ENCODE peak calls at places on chromosome 5, in four cellular contexts. B is HCT116, A is IMR-90, R is left ventricle myocardium inferior. J is an unnamed sample.
A peak's percentile ranks its signal among the peaks of the same experiment; 100 is the strongest.

GRCh38 chr5:171953860-171954701 is 52.4 kb downstream of the FBXW11 start:
- DNase-seq in A (peak; percentile 85), B (peak; percentile 54), R (no peak), J (peak; percentile 49)

GRCh38 chr5:62457071-62457470 is 44.5 kb downstream of the IPO11 start:
- DNase-seq in B (no peak), R (no peak), A (peak; percentile 29), J (peak; percentile 48)

GRCh38 chr5:39570418-39571027 is 145.7 kb upstream of the DAB2 start:
- DNase-seq in A (peak; percentile 61), B (peak; percentile 31), R (no peak), J (peak; percentile 59)

GRCh38 chr5:76782444-76782843 is 36.4 kb upstream of the F2RL1 start:
- DNase-seq in A (peak; percentile 20), R (no peak), B (no peak), J (no peak)

GRCh38 chr5:132228241-132229035 is 785 bp upstream of the P4HA2 start:
- DNase-seq in B (no peak), R (no peak), A (no peak), J (no peak)

GRCh38 chr5:54257366-54258118 is 52.8 kb downstream of the ARL15 start:
- DNase-seq in B (no peak), A (peak; percentile 29), R (no peak), J (no peak)

GRCh38 chr5:135208555-135209494 is 174.8 kb upstream of the PITX1 start:
- DNase-seq in A (peak; percentile 98), R (no peak), B (peak; percentile 68), J (peak; percentile 94)

GRCh38 chr5:132054697-132055440 is 5.6 kb upstream of the IL3 start:
- DNase-seq in B (no peak), A (no peak), R (peak; percentile 1), J (no peak)

GRCh38 chr5:65828507-65828906 is 97.9 kb upstream of the ERBIN start:
- DNase-seq in B (no peak), R (no peak), A (peak; percentile 7), J (peak; percentile 22)

GRCh38 chr5:94618029-94618492 is 343 bp downstream of the KIAA0825 start:
- DNase-seq in B (peak; percentile 36), R (peak; percentile 56), A (peak; percentile 57), J (peak; percentile 70)

GRCh38 chr5:7638456-7638855 is 212.5 kb downstream of the CFAP90 start:
- DNase-seq in R (no peak), A (no peak), B (no peak), J (no peak)

GRCh38 chr5:132055808-132056609 is 4.4 kb upstream of the IL3 start:
- DNase-seq in A (no peak), B (no peak), R (peak; percentile 10), J (no peak)

GRCh38 chr5:176851871-176852270 is 41.5 kb downstream of the UNC5A start:
- DNase-seq in B (no peak), R (no peak), A (no peak), J (no peak)

GRCh38 chr5:115725522-115725921 is 90.9 kb downstream of the CDO1 start:
- DNase-seq in R (no peak), A (no peak), B (no peak), J (no peak)

GRCh38 chr5:171405615-171406014 is 13.8 kb upstream of the FGF18 start:
- DNase-seq in A (peak; percentile 29), B (no peak), R (no peak), J (peak; percentile 30)

GRCh38 chr5:72883850-72884249 is 67.4 kb downstream of the TNPO1 start:
- DNase-seq in R (no peak), A (no peak), B (no peak), J (no peak)

GRCh38 chr5:131209506-131210191 is 38.9 kb downstream of the LYRM7 start:
- DNase-seq in A (no peak), B (no peak), R (no peak), J (no peak)

GRCh38 chr5:167754501-167754941 is 536.9 kb upstream of the WWC1 start:
- DNase-seq in R (no peak), A (no peak), B (no peak), J (no peak)

GRCh38 chr5:52580921-52581320 is 206.8 kb upstream of the ITGA1 start:
- DNase-seq in B (no peak), A (peak; percentile 27), R (no peak), J (no peak)

GRCh38 chr5:88897748-88898147 is 14.8 kb upstream of the MEF2C start:
- DNase-seq in B (no peak), R (no peak), A (no peak), J (no peak)

GRCh38 chr5:141522301-141522700 is 33.4 kb downstream of the PCDHGC5 start:
- DNase-seq in R (no peak), A (no peak), B (no peak), J (no peak)

GRCh38 chr5:176388003-176388340 is 426 bp downstream of the NOP16 start:
- DNase-seq in A (peak; percentile 9), B (no peak), R (no peak), J (peak; percentile 15)

GRCh38 chr5:138033916-138034315 is 1.0 kb upstream of the FAM13B start:
- DNase-seq in R (no peak), B (no peak), A (peak; percentile 51), J (peak; percentile 63)

GRCh38 chr5:151615431-151615830 is 24.3 kb upstream of the FAT2 start:
- DNase-seq in A (no peak), B (no peak), R (no peak), J (no peak)

GRCh38 chr5:31119938-31120641 is 73.4 kb upstream of the CDH6 start:
- DNase-seq in B (no peak), R (no peak), A (peak; percentile 47), J (no peak)

GRCh38 chr5:169803077-169803981 is 166.3 kb downstream of the DOCK2 start:
- DNase-seq in A (peak; percentile 100), R (peak; percentile 65), B (no peak), J (peak; percentile 99)

GRCh38 chr5:151772868-151773561 is 1.3 kb downstream of the G3BP1 start:
- DNase-seq in B (no peak), R (no peak), A (peak; percentile 56), J (peak; percentile 41)

GRCh38 chr5:69331528-69332445 is 814 bp downstream of the CCDC125 start:
- DNase-seq in B (no peak), R (no peak), A (no peak), J (no peak)

GRCh38 chr5:83522431-83522830 is 50.9 kb downstream of the VCAN start:
- DNase-seq in B (no peak), A (no peak), R (no peak), J (no peak)

GRCh38 chr5:81068063-81068462 is 107.9 kb downstream of the RASGRF2 start:
- DNase-seq in B (no peak), A (no peak), R (no peak), J (peak; percentile 17)
- H3K4me3 ChIP-seq in B (no peak overlapping the region), A (no peak overlapping the region), R (no peak overlapping the region), J (no peak overlapping the region)

DNA sequence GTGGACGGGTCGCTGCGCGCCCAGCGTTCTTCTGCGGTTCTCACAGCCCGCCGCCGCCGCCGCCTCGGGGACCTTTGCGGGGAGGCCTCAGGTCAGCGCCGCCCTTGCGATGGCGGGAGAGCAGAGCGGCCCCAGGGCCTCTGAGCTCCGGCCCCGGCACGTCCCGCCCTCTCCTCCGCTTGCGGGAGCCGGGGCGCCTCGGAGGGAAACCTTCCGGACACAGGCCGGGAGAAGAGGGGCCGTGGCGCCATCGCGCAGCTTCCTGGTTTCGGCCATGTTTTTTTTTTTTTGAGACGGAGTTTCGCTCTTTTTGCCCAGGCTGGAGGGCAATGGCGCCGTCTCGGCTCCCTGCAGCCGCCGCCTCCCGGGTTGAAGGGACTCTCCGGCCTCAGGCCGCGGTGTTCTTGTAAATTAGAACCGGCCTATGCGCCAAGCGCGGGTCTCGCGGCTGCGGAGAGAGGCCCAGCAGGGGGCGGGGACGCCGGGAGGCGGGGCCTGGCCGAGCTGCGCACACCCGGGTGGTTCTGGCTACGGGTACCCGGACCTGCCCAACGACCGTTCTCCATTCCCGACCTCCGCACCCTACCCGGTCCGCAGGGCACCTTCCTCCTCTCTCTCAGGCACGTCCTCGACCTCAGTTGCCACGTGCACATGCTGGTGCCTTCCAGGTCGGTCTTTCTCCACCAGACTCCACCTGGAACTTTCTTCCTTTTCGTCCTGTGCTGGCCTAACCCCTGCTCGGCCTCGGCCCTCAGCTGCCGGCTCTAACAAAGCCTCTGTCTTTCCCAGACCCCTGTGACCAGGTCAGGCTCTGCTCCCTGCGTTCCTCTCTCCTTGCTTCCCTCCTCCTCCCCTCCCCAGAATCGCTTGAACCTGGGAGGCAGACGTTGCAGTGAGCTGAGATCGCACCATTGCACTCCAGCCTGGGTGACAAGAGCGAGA is 28.8 kb upstream of the MGAT1 start:
- DNase-seq in B (peak; percentile 46), A (peak; percentile 60), R (peak; percentile 90), J (peak; percentile 77)
- H3K4me3 ChIP-seq in B (peak overlapping the region; percentile 87), A (peak overlapping the region; percentile 90), R (peak overlapping the region; percentile 96), J (peak overlapping the region; percentile 80)

DNA sequence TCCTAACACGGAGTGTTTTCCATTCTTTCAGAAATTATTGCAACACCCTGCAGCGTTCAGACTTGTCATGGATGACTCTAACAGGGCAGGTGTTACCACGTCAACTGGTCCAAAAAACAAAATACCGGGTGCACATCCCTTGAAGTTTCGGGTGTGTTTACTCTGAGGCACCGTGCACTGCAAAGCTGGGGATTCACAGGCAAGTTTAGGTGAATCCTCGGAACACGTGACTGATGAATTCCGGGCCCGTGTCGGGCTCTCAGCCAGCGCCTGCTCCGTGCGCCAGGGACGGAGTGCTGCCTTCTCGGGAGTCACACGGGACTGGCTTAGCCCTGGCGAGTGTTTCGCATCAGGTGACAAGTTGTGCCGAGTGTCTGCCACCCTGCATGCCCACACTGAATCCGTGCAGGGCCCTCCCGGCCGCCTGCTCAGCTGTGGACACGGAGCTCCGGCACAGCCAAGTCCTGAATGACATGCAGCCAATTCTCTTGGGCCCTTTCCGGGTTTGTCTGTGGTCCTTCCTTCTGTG is 66.0 kb upstream of the IRX4 start:
- DNase-seq in R (peak; percentile 81), B (no peak), A (no peak), J (no peak)
- H3K4me3 ChIP-seq in R (peak overlapping the region; percentile 57), B (no peak overlapping the region), A (no peak overlapping the region), J (no peak overlapping the region)

GRCh38 chr5:173614591-173614990 is 1.9 kb downstream of the BOD1 start:
- DNase-seq in A (no peak), R (no peak), B (no peak), J (no peak)
- H3K4me3 ChIP-seq in A (no peak overlapping the region), R (peak overlapping the region; percentile 96), B (no peak overlapping the region), J (peak overlapping the region; percentile 87)

DNA sequence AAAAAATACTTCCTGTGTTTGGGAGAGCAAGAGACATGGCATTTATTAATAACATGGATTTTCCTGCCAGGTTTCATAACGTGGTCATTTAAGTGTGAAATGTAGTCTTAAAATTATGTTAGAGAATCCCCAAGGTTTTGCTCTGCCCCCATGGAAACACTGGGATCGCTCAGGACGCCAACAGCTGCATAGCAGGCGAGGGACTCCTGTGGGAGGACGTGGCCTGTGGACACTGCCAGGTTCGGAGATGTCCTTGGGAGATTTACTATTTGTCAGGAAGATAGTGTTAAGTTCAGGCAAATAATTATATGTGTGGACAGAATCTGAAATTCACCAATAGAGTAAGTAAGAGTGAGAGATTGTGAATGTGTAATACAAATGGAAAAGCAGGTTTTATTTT is 977 bp downstream of the BTNL9 start:
- DNase-seq in B (no peak), R (no peak), A (no peak), J (no peak)
- H3K4me3 ChIP-seq in B (no peak overlapping the region), R (peak overlapping the region; percentile 64), A (no peak overlapping the region), J (no peak overlapping the region)

J was measured in fibroblast of villous mesenchyme.